ENCODE peak calls at places on chromosomes 7 and 10, in four cellular contexts. X, Z, B and A are unnamed samples.

GRCh38 chr7:11950281-11950680 is 118.3 kb upstream of the THSD7A start:
- DNase-seq in X (no peak), B (no peak), Z (no peak), A (no peak)

GRCh38 chr10:98924526-98924925 is 311.1 kb downstream of the HPSE2 start:
- DNase-seq in Z (no peak), B (no peak), X (no peak), A (no peak)

GRCh38 chr10:126160971-126161630 is 227.2 kb downstream of the ADAM12 start:
- DNase-seq in B (no peak), Z (no peak), X (no peak), A (no peak)

GRCh38 chr7:2220506-2220905 is 12.2 kb downstream of the MAD1L1 start:
- DNase-seq in B (no peak), Z (no peak), X (no peak), A (no peak)

GRCh38 chr7:151251328-151251925 is 2.9 kb upstream of the SMARCD3 start:
- DNase-seq in Z (no peak), X (no peak), B (no peak), A (peak)

GRCh38 chr7:70238171-70238575 is 639.9 kb downstream of the AUTS2 start:
- DNase-seq in B (no peak), Z (peak), X (no peak), A (peak)

GRCh38 chr10:92714152-92714836 is 24.5 kb downstream of the HHEX start:
- DNase-seq in Z (no peak), X (no peak), B (no peak), A (no peak)

GRCh38 chr7:94129443-94130140 is 125.4 kb upstream of the BET1 start:
- DNase-seq in B (no peak), Z (no peak), X (peak), A (no peak)

GRCh38 chr7:44712012-44712411 is 36.6 kb upstream of the ZMIZ2 start:
- DNase-seq in X (peak), Z (no peak), B (peak), A (no peak)

GRCh38 chr10:18610517-18610916 is 40.9 kb downstream of the NSUN6 start:
- DNase-seq in Z (no peak), B (no peak), X (peak), A (peak)

GRCh38 chr10:104325436-104326430 is 12.5 kb downstream of the ITPRIP start:
- DNase-seq in Z (no peak), X (no peak), B (no peak), A (no peak)

GRCh38 chr7:134905375-134905774 is 80.9 kb upstream of the AGBL3 start:
- DNase-seq in X (no peak), Z (no peak), B (no peak), A (no peak)

GRCh38 chr10:119115921-119116320 is 12.0 kb downstream of the DENND10 start:
- DNase-seq in Z (no peak), X (no peak), B (no peak), A (no peak)

GRCh38 chr10:60846173-60846572 is 67.9 kb downstream of the CDK1 start:
- DNase-seq in X (peak), B (no peak), Z (no peak), A (no peak)

GRCh38 chr10:60848126-60848525 is 69.8 kb downstream of the CDK1 start:
- DNase-seq in X (no peak), Z (no peak), B (no peak), A (no peak)

GRCh38 chr10:60848680-60849079 is 70.4 kb downstream of the CDK1 start:
- DNase-seq in B (no peak), Z (no peak), X (no peak), A (no peak)

GRCh38 chr10:60845038-60845437 is 66.8 kb downstream of the CDK1 start:
- DNase-seq in B (no peak), X (no peak), Z (no peak), A (no peak)

DNA sequence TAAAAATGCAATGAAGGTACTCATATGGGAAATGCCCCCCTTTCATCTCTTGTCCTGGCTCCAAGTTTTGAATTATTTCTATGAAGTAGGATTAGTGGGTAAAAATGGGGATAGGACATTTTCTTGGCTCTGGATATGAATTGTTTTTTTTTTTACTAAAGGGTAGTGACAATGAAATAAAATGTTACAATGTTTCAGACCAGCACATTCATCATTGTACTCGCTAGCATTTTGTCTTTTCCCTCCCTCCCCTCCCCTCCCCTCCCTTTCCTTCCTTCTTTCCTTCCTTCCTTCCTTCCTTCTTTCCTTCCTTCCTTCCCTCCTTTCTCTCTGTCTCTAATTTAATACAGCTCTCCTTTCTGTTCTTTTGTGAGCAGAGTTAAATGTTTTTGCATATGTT is 64.4 kb downstream of the CDK1 start:
- DNase-seq in Z (no peak), B (no peak), X (no peak), A (no peak)
- H3K27ac ChIP-seq in Z (no peak), B (no peak), X (no peak), A (no peak)

DNA sequence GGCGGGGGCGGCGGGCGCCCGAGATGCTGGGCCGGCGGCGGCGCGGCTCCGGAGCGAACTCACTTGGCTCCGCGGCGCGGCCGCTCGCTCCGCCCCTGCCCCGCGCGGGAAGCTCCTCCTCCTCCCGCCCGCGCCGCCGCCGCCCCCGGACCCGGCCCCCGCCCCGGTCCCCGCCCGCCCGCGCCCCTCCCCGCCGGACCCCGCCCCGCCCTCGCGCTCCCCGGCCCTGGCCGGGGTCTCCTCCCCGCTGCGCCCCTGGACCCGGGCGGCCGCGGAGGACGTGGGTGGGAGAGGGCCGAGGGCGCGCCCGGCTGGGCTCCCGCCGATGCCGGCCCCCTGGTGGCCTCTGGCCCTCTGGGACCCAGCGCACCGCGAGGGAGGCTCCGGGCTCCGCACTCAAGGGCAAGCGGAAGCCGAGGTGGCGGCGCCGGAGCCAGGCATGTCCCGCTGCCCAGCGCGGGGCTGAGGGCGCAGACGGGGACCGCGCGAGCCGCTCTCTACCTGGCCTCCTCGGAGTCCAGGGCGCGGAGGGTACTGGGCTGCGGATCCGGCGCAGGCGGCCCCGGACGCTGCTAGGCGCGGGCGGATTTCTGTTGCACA is at the start of gene TCERG1L:
- DNase-seq in Z (no peak), B (no peak), X (no peak), A (peak)
- TF ChIP-seq FOXM1 in Z (no peak), B (no peak), X (no peak), A (no peak)

GRCh38 chr10:63267414-63268138 is 134.4 kb downstream of the NRBF2 start:
- DNase-seq in Z (no peak), B (peak), X (peak), A (no peak)
- TF ChIP-seq RAD21 in Z (peak), B (no peak), X (no peak), A (no peak)

DNA sequence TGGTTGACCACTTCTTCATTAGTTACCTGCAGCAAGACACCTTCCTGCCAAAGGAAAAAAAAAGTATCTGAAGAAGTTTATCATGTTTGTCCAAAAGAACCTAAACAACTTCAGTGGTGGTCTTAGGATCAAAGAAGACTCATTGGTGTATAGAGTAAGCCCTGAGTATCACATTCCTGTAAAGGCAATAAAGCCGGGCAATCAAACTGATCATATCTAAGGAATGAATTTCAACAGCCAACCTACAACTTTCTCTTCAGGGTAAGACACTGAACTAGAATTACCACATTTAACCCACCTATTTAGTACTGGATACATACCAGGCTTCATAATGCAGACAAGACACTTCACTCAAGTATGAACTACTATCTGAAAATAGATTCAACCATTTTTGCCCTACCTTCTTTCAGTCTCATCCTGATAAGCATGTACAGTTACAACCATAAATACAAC is 10.1 kb downstream of the HNRNPA2B1 start:
- DNase-seq in Z (no peak), B (no peak), X (no peak), A (no peak)
- H3K27ac ChIP-seq in Z (no peak), B (peak), X (no peak), A (peak)

GRCh38 chr7:129969881-129970446 is 17.2 kb upstream of the UBE2H start:
- DNase-seq in Z (no peak), B (peak), X (no peak), A (no peak)
- TF ChIP-seq FOXM1 in Z (no peak), B (no peak), X (no peak), A (no peak)

GRCh38 chr10:132679640-132680039 is 106.3 kb downstream of the NKX6-2 start:
- DNase-seq in Z (no peak), X (no peak), B (no peak), A (no peak)
- TF ChIP-seq RAD21 in Z (no peak), X (no peak), B (no peak), A (no peak)

GRCh38 chr10:84173543-84173942 is at the start of gene GPR15LG:
- DNase-seq in B (no peak), X (no peak), Z (no peak), A (no peak)
- H3K27ac ChIP-seq in B (no peak), X (no peak), Z (peak), A (no peak)

GRCh38 chr10:45380903-45381610 is 7.0 kb downstream of the ALOX5 start:
- DNase-seq in X (no peak), B (no peak), Z (no peak), A (no peak)
- TF ChIP-seq FOXM1 in X (no peak), B (no peak), Z (no peak), A (no peak)

DNA sequence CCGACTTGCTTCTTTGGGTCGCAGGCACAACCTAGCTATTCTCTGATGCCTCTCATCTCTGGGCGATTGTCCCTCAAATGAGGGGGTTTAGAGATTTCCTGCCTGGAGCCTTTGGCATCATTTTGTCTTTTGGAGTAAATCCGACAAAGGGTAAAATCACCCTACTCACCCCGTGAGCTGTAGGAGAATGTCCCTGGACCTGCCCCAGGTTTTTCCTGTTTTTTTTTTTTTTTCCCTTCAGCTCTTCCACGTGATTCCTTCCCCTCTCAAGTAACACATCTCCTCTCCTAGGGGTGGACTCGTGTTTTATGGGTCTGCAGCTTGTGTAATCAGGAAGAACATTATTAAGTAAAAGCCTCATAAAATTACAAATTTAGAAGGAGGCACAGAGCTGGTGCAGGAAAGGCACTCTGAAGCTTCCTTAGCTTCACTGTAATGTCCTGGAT is 128.4 kb upstream of the ZNF746 start:
- DNase-seq in Z (no peak), B (no peak), X (no peak), A (no peak)
- TF ChIP-seq RAD21 in Z (no peak), B (no peak), X (no peak), A (no peak)

GRCh38 chr10:29951441-29951931 is 107.9 kb downstream of the JCAD start:
- DNase-seq in B (no peak), Z (no peak), X (no peak), A (no peak)
- H3K27ac ChIP-seq in B (no peak), Z (no peak), X (no peak), A (peak)